ENCODE peak calls at places on chromosomes 6 and 20, in eight cellular contexts. Y is H9; N is CD4-positive, alpha-beta T cell; X is astrocyte of the spinal cord; W is nephron progenitor cell; I is foreskin keratinocyte; S is heart left ventricle; A is RWPE1. B is an unnamed sample.

GRCh38 chr20:36784900-36785299 is 11.3 kb upstream of the DSN1 start:
- DNase-seq in W (no peak), I (no peak), N (no peak), X (no peak), A (no peak), S (peak), Y (no peak), B (no peak)

GRCh38 chr20:48812600-48813445 is 15.0 kb downstream of the PREX1 start:
- DNase-seq in I (no peak), Y (no peak), W (no peak), S (no peak), N (no peak), X (no peak), A (no peak), B (no peak)

GRCh38 chr6:149628865-149629544 is 19.5 kb downstream of the KATNA1 start:
- DNase-seq in W (no peak), I (peak), Y (no peak), A (no peak), X (no peak), S (no peak), N (no peak), B (peak)

GRCh38 chr6:75158176-75158575 is 47.7 kb downstream of the COL12A1 start:
- DNase-seq in N (no peak), I (no peak), A (no peak), S (no peak), Y (no peak), X (no peak), W (no peak), B (no peak)

GRCh38 chr6:1226208-1227099 is 85.4 kb upstream of the FOXQ1 start:
- DNase-seq in W (no peak), N (no peak), A (no peak), I (no peak), S (no peak), X (no peak), Y (no peak), B (no peak)

GRCh38 chr6:149470948-149471347 is 13.9 kb downstream of the ZC3H12D start:
- DNase-seq in I (no peak), X (no peak), A (no peak), W (no peak), N (no peak), Y (no peak), S (no peak), B (no peak)

GRCh38 chr6:30325150-30325872 is 1.4 kb upstream of the TRIM39 start:
- DNase-seq in Y (no peak), S (peak), N (peak), W (peak), A (peak), X (peak), I (no peak), B (peak)

GRCh38 chr6:155254139-155254538 is 9.7 kb upstream of the CLDN20 start:
- DNase-seq in S (no peak), X (no peak), N (no peak), Y (no peak), A (no peak), W (no peak), I (no peak), B (no peak)

GRCh38 chr20:46400828-46401477 is 5.5 kb downstream of the ELMO2 start:
- DNase-seq in N (peak), S (no peak), Y (no peak), I (peak), A (no peak), W (no peak), X (peak), B (no peak)

GRCh38 chr6:3398755-3399671 is 57.8 kb downstream of the SLC22A23 start:
- DNase-seq in A (no peak), Y (no peak), N (no peak), W (no peak), S (no peak), I (no peak), X (no peak), B (no peak)

DNA sequence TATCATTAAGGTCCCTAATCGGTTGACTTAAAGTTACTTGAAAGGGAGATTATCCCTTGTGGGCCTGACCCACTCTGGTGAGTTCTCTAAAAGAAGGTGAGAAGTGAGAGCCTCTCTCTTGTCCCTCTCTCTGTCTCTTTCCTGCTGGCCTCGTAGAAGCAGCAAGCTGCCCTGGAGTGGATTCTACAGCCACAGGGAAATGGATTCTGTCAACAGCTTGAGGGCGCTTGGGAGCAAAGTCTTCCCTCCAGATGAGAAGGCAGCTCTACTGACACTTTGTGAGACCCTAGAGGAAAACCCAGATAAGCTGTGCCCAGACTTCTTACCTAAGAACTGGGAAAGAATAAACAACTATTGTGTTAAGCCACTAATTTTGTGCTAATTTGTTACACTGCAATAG is 40.0 kb downstream of the ANKRD60 start:
- DNase-seq in W (no peak), Y (peak), I (no peak), X (no peak), N (no peak), S (no peak), A (no peak), B (no peak)
- TF ChIP-seq CTCF in W (no peak), Y (peak), I (no peak), X (peak), N (no peak), S (no peak), A (no peak), B (no peak)

GRCh38 chr6:57283096-57283495 is 34.3 kb upstream of the PRIM2 start:
- DNase-seq in N (no peak), I (peak), W (no peak), X (no peak), A (peak), S (no peak), Y (no peak), B (no peak)
- TF ChIP-seq CTCF in N (no peak), I (no peak), W (no peak), X (no peak), A (no peak), S (no peak), Y (no peak), B (no peak)

GRCh38 chr20:62692176-62692575 is 16.5 kb upstream of the NTSR1 start:
- DNase-seq in Y (no peak), S (no peak), I (no peak), N (no peak), W (no peak), X (no peak), A (no peak), B (no peak)

GRCh38 chr20:62693523-62693922 is 15.1 kb upstream of the NTSR1 start:
- DNase-seq in W (no peak), A (no peak), X (no peak), S (no peak), I (no peak), N (no peak), Y (no peak), B (no peak)

GRCh38 chr20:62694868-62695267 is 13.8 kb upstream of the NTSR1 start:
- DNase-seq in A (no peak), W (no peak), I (no peak), X (no peak), N (no peak), S (no peak), Y (no peak), B (no peak)

GRCh38 chr20:62695448-62696414 is 12.9 kb upstream of the NTSR1 start:
- DNase-seq in X (no peak), W (no peak), I (no peak), S (no peak), A (no peak), Y (no peak), N (no peak), B (no peak)

GRCh38 chr20:62694106-62694505 is 14.5 kb upstream of the NTSR1 start:
- DNase-seq in I (no peak), S (no peak), W (no peak), N (no peak), X (no peak), A (no peak), Y (no peak), B (no peak)
- TF ChIP-seq CTCF in I (no peak), S (no peak), W (no peak), N (no peak), X (no peak), A (no peak), Y (no peak), B (no peak)

DNA sequence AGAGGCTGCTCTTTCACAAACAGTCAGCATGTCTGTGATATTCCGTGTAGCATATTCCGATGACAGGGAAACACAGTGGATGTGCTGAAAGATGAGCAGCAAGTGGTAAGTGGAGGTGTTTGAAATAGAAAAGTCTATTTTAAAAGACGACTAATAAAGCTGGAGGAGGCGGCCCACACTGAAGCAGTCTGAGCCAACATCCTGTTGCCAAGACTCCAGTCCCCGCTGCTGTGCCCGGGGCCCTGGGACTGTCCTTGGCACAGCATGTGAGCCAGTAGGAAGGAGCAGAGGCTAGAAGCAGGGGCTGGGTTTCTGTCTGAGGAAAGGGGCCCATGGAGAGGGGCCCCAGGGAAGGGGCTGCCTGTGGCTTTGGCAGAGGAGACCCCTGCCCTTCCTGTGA is 351.5 kb upstream of the CHD6 start:
- DNase-seq in S (no peak), A (no peak), I (no peak), Y (no peak), N (no peak), X (no peak), W (peak), B (no peak)
- TF ChIP-seq CTCF in S (no peak), A (no peak), I (no peak), Y (no peak), N (no peak), X (no peak), W (no peak), B (no peak)

B was measured in GM13977.